ENCODE peak calls at places on chromosomes 6 and 20, in seven cellular contexts. Q is MM.1S, G is spleen, P is mesenchymal stem cell, H is tibial nerve, A is stomach, R is BE2C. D is an unnamed sample.
A peak's percentile ranks its signal among the peaks of the same experiment; 100 is the strongest.

GRCh38 chr20:4550740-4551139 is 171.0 kb upstream of the PRND start:
- DNase-seq in Q (no peak), H (no peak), R (no peak), A (no peak), G (no peak), P (no peak), D (peak; percentile 40)

GRCh38 chr6:154156135-154156948 is 117.3 kb downstream of the OPRM1 start:
- DNase-seq in Q (peak; percentile 49), P (peak; percentile 30), G (peak; percentile 83), H (peak; percentile 14), R (peak; percentile 26), A (peak; percentile 68), D (peak; percentile 53)

GRCh38 chr20:6626805-6627204 is 140.7 kb upstream of the BMP2 start:
- DNase-seq in G (no peak), H (no peak), A (no peak), P (no peak), R (peak; percentile 3), Q (no peak), D (no peak)

GRCh38 chr6:75201076-75201475 is 4.8 kb downstream of the COL12A1 start:
- DNase-seq in R (no peak), H (no peak), P (no peak), A (no peak), G (no peak), Q (no peak), D (peak; percentile 52)

GRCh38 chr6:34561227-34561530 is 5.0 kb upstream of the SPDEF start:
- DNase-seq in A (no peak), R (no peak), P (no peak), Q (no peak), G (no peak), H (no peak), D (no peak)

GRCh38 chr20:2740702-2741101 is 48.1 kb downstream of the EBF4 start:
- DNase-seq in R (no peak), P (no peak), Q (no peak), H (no peak), A (no peak), G (no peak), D (no peak)

GRCh38 chr6:20808439-20808838 is 274.2 kb downstream of the CDKAL1 start:
- DNase-seq in P (no peak), H (no peak), Q (no peak), G (no peak), R (no peak), A (no peak), D (no peak)

GRCh38 chr20:3156811-3157619 is 2.6 kb downstream of the FASTKD5 start:
- DNase-seq in A (no peak), Q (no peak), R (no peak), P (no peak), G (no peak), H (no peak), D (peak; percentile 40)

GRCh38 chr20:57503035-57503658 is 21.8 kb downstream of the CTCFL start:
- DNase-seq in G (no peak), R (no peak), A (no peak), Q (no peak), P (no peak), H (no peak), D (no peak)

GRCh38 chr6:112205521-112206458 is 48.6 kb downstream of the LAMA4 start:
- DNase-seq in Q (no peak), P (no peak), H (no peak), A (no peak), R (no peak), G (no peak), D (peak; percentile 57)

GRCh38 chr6:1047926-1048595 is 263.8 kb upstream of the FOXQ1 start:
- DNase-seq in P (no peak), G (no peak), Q (no peak), R (no peak), A (no peak), H (no peak), D (no peak)

GRCh38 chr20:7971536-7972285 is 31.5 kb upstream of the HAO1 start:
- DNase-seq in R (no peak), Q (no peak), H (no peak), G (no peak), A (no peak), P (no peak), D (peak; percentile 47)

GRCh38 chr20:31543966-31544598 is 29.8 kb downstream of the HM13 start:
- DNase-seq in P (peak; percentile 95), A (no peak), G (no peak), Q (no peak), H (no peak), R (peak; percentile 29), D (peak; percentile 97)

GRCh38 chr6:72374864-72375263 is 247.0 kb upstream of the KCNQ5 start:
- DNase-seq in Q (no peak), A (no peak), H (no peak), G (no peak), R (no peak), P (no peak), D (no peak)

GRCh38 chr20:4683261-4683660 is 38.4 kb upstream of the PRND start:
- DNase-seq in H (no peak), G (no peak), A (no peak), R (no peak), P (no peak), Q (no peak), D (no peak)

GRCh38 chr6:37554480-37554819 is 54.8 kb upstream of the CCDC167 start:
- DNase-seq in H (no peak), R (no peak), G (no peak), A (no peak), P (peak; percentile 62), Q (no peak), D (peak; percentile 81)

GRCh38 chr6:15017251-15017650 is 228.6 kb upstream of the JARID2 start:
- DNase-seq in H (no peak), G (no peak), R (peak; percentile 24), P (no peak), A (no peak), Q (no peak), D (peak; percentile 27)

GRCh38 chr20:59575653-59576052 is 28.7 kb upstream of the PHACTR3 start:
- DNase-seq in R (no peak), H (no peak), Q (no peak), P (no peak), A (no peak), G (peak; percentile 61), D (no peak)

GRCh38 chr20:59577037-59577808 is 27.1 kb upstream of the PHACTR3 start:
- DNase-seq in R (no peak), G (peak; percentile 58), P (no peak), Q (no peak), A (no peak), H (no peak), D (no peak)

GRCh38 chr20:59577809-59578601 is 26.3 kb upstream of the PHACTR3 start:
- DNase-seq in A (no peak), H (no peak), R (no peak), G (peak; percentile 37), Q (no peak), P (no peak), D (no peak)

GRCh38 chr20:59574308-59574707 is 30.0 kb upstream of the PHACTR3 start:
- DNase-seq in R (no peak), P (no peak), A (no peak), G (peak; percentile 47), Q (no peak), H (no peak), D (no peak)

DNA sequence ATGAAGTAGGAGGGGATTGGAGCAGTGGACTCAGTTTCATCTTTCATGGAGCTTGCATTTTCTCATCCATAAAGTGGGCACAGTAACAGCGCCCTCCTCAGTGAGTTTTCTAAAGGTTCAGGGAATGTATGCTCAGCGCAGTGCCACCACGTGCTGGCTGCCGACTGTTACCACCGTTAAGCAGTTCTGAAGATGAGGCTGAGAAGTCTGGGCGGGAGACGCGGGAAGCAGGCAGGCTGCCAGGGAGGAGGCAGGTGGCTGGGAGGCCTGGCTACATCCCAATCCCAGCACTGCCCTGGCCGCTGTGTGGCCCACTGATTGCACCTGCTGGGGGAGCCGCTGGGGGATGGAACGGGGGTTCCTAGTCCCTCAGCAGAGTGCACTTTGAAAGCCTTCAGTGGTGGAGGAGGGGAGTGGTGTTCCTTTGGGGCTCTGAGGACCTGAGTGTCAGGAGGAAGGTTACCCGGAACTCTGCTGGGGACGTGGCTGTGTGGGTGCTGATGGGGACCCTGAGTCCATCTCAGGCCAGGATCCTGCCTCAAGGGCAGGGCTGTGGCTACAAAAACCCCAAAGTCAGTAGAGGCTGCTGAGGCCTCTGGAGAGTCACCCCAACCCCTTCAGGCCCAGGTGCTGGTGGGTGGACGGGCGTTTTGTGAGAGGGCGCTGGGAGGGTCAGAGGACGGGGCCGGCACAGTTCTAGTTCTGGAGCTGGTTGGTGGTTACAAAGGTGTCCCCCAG is 28.0 kb upstream of the PHACTR3 start:
- DNase-seq in G (peak; percentile 58), P (no peak), H (no peak), R (no peak), Q (no peak), A (no peak), D (no peak)
- H3K27me3 ChIP-seq in G (no peaks in the 10 kb centered on the region), P (peaks cover 12% of the 10 kb centered on the region), H (no peaks in the 10 kb centered on the region), R (peaks cover 58% of the 10 kb centered on the region), Q (peaks cover 79% of the 10 kb centered on the region), A (peaks cover 11% of the 10 kb centered on the region), D (peaks cover 44% of the 10 kb centered on the region)

DNA sequence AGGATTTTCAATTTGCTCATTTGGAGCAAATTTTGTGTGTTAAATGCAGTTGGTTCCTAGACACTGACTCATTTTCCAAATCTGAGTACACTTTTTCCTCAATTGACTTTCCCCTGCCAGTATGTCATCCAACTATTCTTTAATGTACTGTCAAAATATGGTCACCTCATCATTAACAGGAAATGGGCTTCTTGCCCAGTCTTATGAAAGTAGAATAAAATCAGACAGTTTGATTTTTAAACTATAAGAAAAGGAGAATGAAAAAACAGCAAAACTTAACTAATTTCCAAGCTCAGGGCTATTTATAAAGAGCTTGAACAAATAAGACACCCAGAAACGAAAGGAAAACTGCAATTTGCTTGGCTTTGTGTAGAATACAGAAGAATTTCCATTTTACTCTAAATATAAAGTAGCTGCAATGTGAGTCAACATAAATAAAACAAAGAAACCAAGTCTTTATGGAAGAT is 43.7 kb upstream of the RAB23 start:
- DNase-seq in R (no peak), H (no peak), A (no peak), Q (peak; percentile 31), G (no peak), P (peak; percentile 59), D (peak; percentile 72)
- H3K4me1 ChIP-seq in R (peaks cover 3% of the 10 kb centered on the region), H (no peaks in the 10 kb centered on the region), A (peaks cover 29% of the 10 kb centered on the region), Q (peaks cover 5% of the 10 kb centered on the region), G (no peaks in the 10 kb centered on the region), P (peaks cover 3% of the 10 kb centered on the region), D (peaks cover 71% of the 10 kb centered on the region)

GRCh38 chr6:168155193-168155592 is 76.2 kb upstream of the FRMD1 start:
- DNase-seq in Q (no peak), P (peak; percentile 86), A (no peak), G (no peak), H (no peak), R (no peak), D (peak; percentile 72)

GRCh38 chr6:168158280-168158979 is 79.4 kb upstream of the FRMD1 start:
- DNase-seq in G (no peak), Q (no peak), R (no peak), A (no peak), P (peak; percentile 79), H (peak; percentile 3), D (peak; percentile 68)

GRCh38 chr6:168157272-168158007 is 78.4 kb upstream of the FRMD1 start:
- DNase-seq in P (peak; percentile 96), G (no peak), R (no peak), A (no peak), Q (no peak), H (no peak), D (peak; percentile 94)

GRCh38 chr6:168155821-168156741 is 77.1 kb upstream of the FRMD1 start:
- DNase-seq in G (no peak), P (no peak), H (no peak), A (no peak), R (no peak), Q (no peak), D (no peak)

GRCh38 chr6:168156742-168157265 is 77.8 kb upstream of the FRMD1 start:
- DNase-seq in H (no peak), A (no peak), R (no peak), Q (no peak), G (no peak), P (peak; percentile 65), D (peak; percentile 16)
- H3K27me3 ChIP-seq in H (no peaks in the 10 kb centered on the region), A (no peaks in the 10 kb centered on the region), R (no peaks in the 10 kb centered on the region), Q (no peaks in the 10 kb centered on the region), G (no peaks in the 10 kb centered on the region), P (no peaks in the 10 kb centered on the region), D (no peaks in the 10 kb centered on the region)

GRCh38 chr20:62734881-62735280 is 26.2 kb downstream of the NTSR1 start:
- DNase-seq in A (no peak), R (no peak), Q (no peak), G (peak; percentile 67), H (no peak), P (no peak), D (no peak)
- H3K4me1 ChIP-seq in A (no peaks in the 10 kb centered on the region), R (peaks cover 4% of the 10 kb centered on the region), Q (peaks cover 5% of the 10 kb centered on the region), G (peaks cover 22% of the 10 kb centered on the region), H (peaks cover 8% of the 10 kb centered on the region), P (peaks cover 17% of the 10 kb centered on the region), D (peaks cover 9% of the 10 kb centered on the region)